ENCODE peak calls at places on chromosomes 11 and 22, in ten cellular contexts. N, L, P, G, X, A, D, V, U and S are unnamed samples.
A peak's percentile ranks its signal among the peaks of the same experiment; 100 is the strongest.

GRCh38 chr11:66842896-66843775 is at the start of gene RCE1:
- DNase-seq in A (peak; percentile 92), G (peak; percentile 87), V (peak; percentile 73), D (peak; percentile 89), P (peak; percentile 91), N (peak; percentile 83), L (peak; percentile 86), X (peak; percentile 83), U (peak; percentile 90), S (peak; percentile 82)

GRCh38 chr11:68471360-68472340 is 11.1 kb downstream of the PPP6R3 start:
- DNase-seq in G (peak; percentile 41), X (no peak), V (no peak), L (no peak), A (no peak), D (no peak), P (no peak), U (peak; percentile 18), N (no peak), S (no peak)

GRCh38 chr11:19429108-19429760 is 188.5 kb upstream of the E2F8 start:
- DNase-seq in U (no peak), A (no peak), G (no peak), V (no peak), L (no peak), D (no peak), P (no peak), N (no peak), X (no peak), S (no peak)

GRCh38 chr11:44607987-44608386 is 42.5 kb downstream of the CD82 start:
- DNase-seq in P (no peak), V (no peak), X (no peak), L (no peak), D (no peak), U (no peak), N (no peak), G (no peak), A (no peak), S (no peak)

GRCh38 chr22:33640900-33641299 is 279.4 kb downstream of the LARGE1 start:
- DNase-seq in U (no peak), V (no peak), N (no peak), D (no peak), L (no peak), G (no peak), A (no peak), X (no peak), P (no peak), S (no peak)

GRCh38 chr22:35564975-35565867 is 24.6 kb downstream of the RASD2 start:
- DNase-seq in U (no peak), N (no peak), X (no peak), D (no peak), G (no peak), P (no peak), A (no peak), L (no peak), V (no peak), S (no peak)

GRCh38 chr22:21712751-21713427 is 22.7 kb downstream of the YPEL1 start:
- DNase-seq in P (peak; percentile 57), U (peak; percentile 49), A (peak; percentile 51), L (peak; percentile 6), X (peak; percentile 38), D (peak; percentile 57), N (no peak), G (peak; percentile 35), V (peak; percentile 18), S (no peak)

GRCh38 chr11:1336836-1337646 is 27.6 kb upstream of the TOLLIP start:
- DNase-seq in U (peak; percentile 42), A (no peak), D (peak; percentile 42), L (peak; percentile 72), G (no peak), V (peak; percentile 24), P (no peak), N (no peak), X (no peak), S (no peak)

GRCh38 chr22:19607198-19608113 is 83.2 kb upstream of the CLDN5 start:
- DNase-seq in L (peak; percentile 46), A (no peak), P (peak; percentile 35), V (no peak), X (no peak), D (no peak), G (peak; percentile 47), N (peak; percentile 74), U (peak; percentile 16), S (no peak)

GRCh38 chr11:66546368-66546965 is at the start of gene ACTN3:
- DNase-seq in D (peak; percentile 33), V (no peak), P (peak; percentile 22), L (no peak), U (no peak), X (no peak), G (no peak), A (no peak), N (no peak), S (peak; percentile 41)

GRCh38 chr22:30286813-30287625 is 2.3 kb downstream of the CASTOR1 start:
- DNase-seq in D (peak; percentile 88), U (peak; percentile 86), L (peak; percentile 74), V (peak; percentile 9), P (peak; percentile 74), N (no peak), A (peak; percentile 63), X (peak; percentile 84), G (peak; percentile 93), S (no peak)

GRCh38 chr11:2483426-2483825 is 38.6 kb downstream of the KCNQ1 start:
- DNase-seq in N (no peak), L (no peak), D (no peak), V (no peak), X (no peak), A (no peak), P (no peak), G (no peak), U (no peak), S (no peak)

GRCh38 chr11:9880657-9881056 is 216.8 kb downstream of the SWAP70 start:
- DNase-seq in L (no peak), X (no peak), A (no peak), D (no peak), P (no peak), N (no peak), U (no peak), V (no peak), G (no peak), S (no peak)

GRCh38 chr11:44313701-44314489 is 4.0 kb upstream of the ALX4 start:
- DNase-seq in P (no peak), U (no peak), N (no peak), G (no peak), A (no peak), D (no peak), L (no peak), X (no peak), V (no peak), S (no peak)

GRCh38 chr11:62539238-62539925 is 7.2 kb downstream of the AHNAK start:
- DNase-seq in U (peak; percentile 56), D (peak; percentile 85), L (no peak), A (peak; percentile 25), G (no peak), N (peak; percentile 44), V (no peak), X (no peak), P (peak; percentile 67), S (no peak)

GRCh38 chr11:130527648-130528300 is 79.3 kb downstream of the ADAMTS15 start:
- DNase-seq in A (no peak), P (no peak), G (no peak), L (no peak), U (no peak), X (no peak), D (no peak), V (no peak), N (no peak), S (no peak)

GRCh38 chr11:77590194-77590591 is 440 bp downstream of the AQP11 start:
- DNase-seq in V (peak; percentile 11), L (peak; percentile 5), D (peak; percentile 57), A (peak; percentile 62), N (peak; percentile 42), G (peak; percentile 2), X (no peak), U (no peak), P (peak; percentile 25), S (no peak)

GRCh38 chr11:24422371-24422770 is 74.5 kb upstream of the LUZP2 start:
- DNase-seq in X (no peak), D (no peak), U (no peak), N (no peak), V (no peak), A (no peak), L (no peak), P (no peak), G (no peak), S (no peak)

GRCh38 chr22:44245438-44245837 is 64.7 kb downstream of the PARVG start:
- DNase-seq in N (no peak), L (no peak), A (no peak), D (no peak), G (no peak), V (no peak), X (no peak), U (no peak), P (peak; percentile 7), S (no peak)